ENCODE peak calls at places on chromosomes 13 and 19, in four cellular contexts. M, L, Z and H are unnamed samples.
A peak's percentile ranks its signal among the peaks of the same experiment; 100 is the strongest.

GRCh38 chr13:71880753-71881541 is 13.9 kb upstream of the DACH1 start:
- DNase-seq in L (no peak), M (no peak), Z (no peak), H (no peak)

GRCh38 chr13:33606692-33607091 is 211.3 kb upstream of the RFC3 start:
- DNase-seq in L (no peak), Z (no peak), M (no peak), H (no peak)

GRCh38 chr13:33169273-33169980 is 116.1 kb downstream of the STARD13 start:
- DNase-seq in M (no peak), L (no peak), Z (no peak), H (no peak)

GRCh38 chr13:86882107-86882506 is 789.1 kb upstream of the SLITRK5 start:
- DNase-seq in Z (no peak), M (no peak), L (no peak), H (no peak)

GRCh38 chr13:46983881-46984280 is 87.0 kb upstream of the HTR2A start:
- DNase-seq in M (peak; percentile 42), L (no peak), Z (no peak), H (peak; percentile 48)

GRCh38 chr19:49224856-49225255 is 67.3 kb downstream of the TRPM4 start:
- DNase-seq in Z (no peak), M (no peak), L (peak; percentile 39), H (no peak)

GRCh38 chr19:31353826-31354225 is 4.6 kb upstream of the TSHZ3 start:
- DNase-seq in M (no peak), L (no peak), Z (no peak), H (no peak)

GRCh38 chr13:67095621-67096020 is 134.5 kb downstream of the PCDH9 start:
- DNase-seq in M (no peak), Z (no peak), L (no peak), H (no peak)

GRCh38 chr13:46171739-46172138 is 10.2 kb downstream of the LCP1 start:
- DNase-seq in M (no peak), Z (no peak), L (no peak), H (no peak)

GRCh38 chr19:28468701-28469459 is 744.1 kb downstream of the UQCRFS1 start:
- DNase-seq in Z (no peak), L (peak; percentile 40), M (no peak), H (no peak)

GRCh38 chr13:98239156-98240076 is 62.3 kb upstream of the RNF113B start:
- DNase-seq in Z (no peak), L (no peak), M (no peak), H (no peak)

GRCh38 chr19:1181606-1182005 is 7.5 kb upstream of the SBNO2 start:
- DNase-seq in L (peak; percentile 79), Z (no peak), M (no peak), H (no peak)

GRCh38 chr13:30581582-30581981 is 36.1 kb upstream of the USPL1 start:
- DNase-seq in Z (no peak), M (peak; percentile 27), L (no peak), H (peak; percentile 35)

GRCh38 chr19:2026770-2027169 is 11.3 kb upstream of the BTBD2 start:
- DNase-seq in M (no peak), Z (no peak), L (no peak), H (no peak)

GRCh38 chr19:47226426-47227346 is 4.3 kb downstream of the BBC3 start:
- DNase-seq in Z (no peak), L (peak; percentile 94), M (peak; percentile 86), H (peak; percentile 74)

GRCh38 chr19:3544742-3545668 is 6.0 kb downstream of the TEKTIP1 start:
- DNase-seq in M (peak; percentile 93), Z (peak; percentile 49), L (peak; percentile 72), H (peak; percentile 89)

GRCh38 chr19:1651061-1651547 is 1.3 kb downstream of the TCF3 start:
- DNase-seq in M (peak; percentile 79), Z (no peak), L (no peak), H (peak; percentile 70)

GRCh38 chr19:17777840-17778620 is 16.9 kb upstream of the B3GNT3 start:
- DNase-seq in Z (no peak), L (peak; percentile 82), M (peak; percentile 74), H (peak; percentile 69)

GRCh38 chr19:43300206-43300605 is 30.9 kb upstream of the PSG9 start:
- DNase-seq in M (no peak), L (no peak), Z (no peak), H (no peak)

GRCh38 chr19:44003461-44004134 is 841 bp downstream of the ZNF230 start:
- DNase-seq in M (peak; percentile 16), L (peak; percentile 35), Z (no peak), H (peak; percentile 29)

GRCh38 chr19:31054430-31054829 is 294.8 kb downstream of the TSHZ3 start:
- DNase-seq in L (peak; percentile 35), Z (no peak), M (no peak), H (no peak)

GRCh38 chr13:26051231-26052135 is at the start of gene SHISA2:
- DNase-seq in M (peak; percentile 67), Z (peak; percentile 39), L (peak; percentile 44), H (peak; percentile 47)

GRCh38 chr13:108609353-108609752 is 20.1 kb upstream of the MYO16 start:
- DNase-seq in Z (no peak), L (no peak), M (no peak), H (no peak)

GRCh38 chr13:77510156-77510555 is 25.4 kb upstream of the SCEL start:
- DNase-seq in Z (no peak), L (no peak), M (no peak), H (no peak)

GRCh38 chr13:77503398-77503797 is 32.1 kb upstream of the SCEL start:
- DNase-seq in L (no peak), M (no peak), Z (no peak), H (no peak)

GRCh38 chr13:77507931-77508776 is 27.4 kb upstream of the SCEL start:
- DNase-seq in Z (no peak), M (no peak), L (no peak), H (no peak)

GRCh38 chr13:77509221-77509620 is 26.3 kb upstream of the SCEL start:
- DNase-seq in Z (no peak), M (no peak), L (no peak), H (no peak)

DNA sequence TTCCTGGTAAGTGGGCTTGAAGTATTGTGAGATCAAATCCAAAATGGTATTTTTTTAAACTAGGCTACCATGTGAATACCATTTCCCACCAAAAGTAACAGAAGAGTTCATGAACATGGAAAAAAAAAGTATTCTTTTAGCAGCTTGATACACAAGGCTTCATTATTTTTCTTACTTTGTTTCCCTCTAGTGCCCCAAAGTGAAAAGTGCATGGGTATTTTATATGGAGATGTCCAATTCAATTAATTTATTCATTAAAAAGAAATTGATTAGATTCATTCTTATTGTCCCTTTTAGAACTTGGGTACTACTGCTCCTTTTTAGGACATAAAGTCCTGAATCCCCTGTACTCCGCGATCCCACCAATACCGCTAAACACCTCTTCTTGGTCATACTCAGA is 28.6 kb upstream of the SCEL start:
- DNase-seq in L (no peak), Z (no peak), M (no peak), H (no peak)
- TF ChIP-seq CTCF in L (peak; percentile 29), Z (peak; percentile 29), M (no peak), H (peak; percentile 18)

DNA sequence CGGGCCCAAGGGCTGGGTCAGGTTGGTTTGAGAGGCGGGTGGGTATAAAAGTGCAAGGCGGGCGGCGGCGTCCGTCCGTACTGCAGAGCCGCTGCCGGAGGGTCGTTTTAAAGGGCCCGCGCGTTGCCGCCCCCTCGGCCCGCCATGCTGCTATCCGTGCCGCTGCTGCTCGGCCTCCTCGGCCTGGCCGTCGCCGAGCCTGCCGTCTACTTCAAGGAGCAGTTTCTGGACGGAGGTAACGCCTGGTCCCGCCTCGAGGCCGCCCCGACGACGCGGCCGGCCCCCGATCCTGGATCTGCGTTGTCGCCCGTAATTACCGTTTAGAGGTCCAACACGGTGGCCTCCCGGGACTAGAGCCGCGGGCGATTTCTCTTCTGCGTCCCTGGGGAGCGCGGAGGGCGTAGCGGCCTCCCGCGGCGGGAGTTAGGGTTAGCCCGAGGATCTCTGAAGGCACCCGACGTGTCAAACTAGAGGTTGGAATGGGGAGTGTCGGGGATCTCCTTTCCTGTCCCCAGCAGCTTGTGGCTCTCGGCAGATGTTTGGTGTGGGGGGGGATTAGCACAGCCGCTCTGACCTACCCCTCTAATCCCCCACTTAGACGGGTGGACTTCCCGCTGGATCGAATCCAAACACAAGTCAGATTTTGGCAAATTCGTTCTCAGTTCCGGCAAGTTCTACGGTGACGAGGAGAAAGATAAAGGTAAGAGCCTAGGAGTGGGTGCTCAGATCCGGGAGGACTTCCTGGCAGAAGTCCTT is at the start of gene CALR:
- DNase-seq in M (no peak), Z (no peak), L (no peak), H (no peak)
- TF ChIP-seq CTCF in M (no peak), Z (no peak), L (no peak), H (peak; percentile 3)

DNA sequence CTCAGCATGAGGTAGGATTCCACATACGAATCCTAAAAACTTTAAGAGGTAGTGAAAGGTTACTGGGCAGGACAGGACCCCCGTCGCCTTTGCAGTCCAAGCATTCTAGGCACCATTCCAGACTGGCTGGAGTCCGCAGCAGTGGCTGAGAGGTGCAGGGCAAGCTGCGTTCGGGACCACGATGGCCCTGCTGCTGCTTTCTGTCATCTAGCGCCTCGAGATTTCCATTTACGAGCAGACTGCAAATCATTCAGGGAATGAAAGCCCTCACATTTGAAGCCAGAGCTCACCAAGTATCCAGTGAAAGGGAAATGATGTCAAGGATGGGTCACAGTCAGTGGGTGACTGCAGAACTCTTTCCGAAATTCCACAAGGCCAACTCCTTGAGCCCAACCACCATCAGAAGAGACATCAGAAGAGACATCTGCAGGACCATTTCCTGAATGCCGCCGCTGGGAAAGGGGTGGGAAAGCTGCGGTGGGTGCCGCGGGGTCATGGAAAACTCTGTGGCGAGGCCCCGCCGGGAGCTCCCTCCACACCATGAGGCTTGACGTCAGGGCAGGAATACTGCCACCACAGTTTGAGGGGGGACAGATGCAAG is 88.3 kb downstream of the COL4A1 start:
- DNase-seq in M (no peak), Z (no peak), L (no peak), H (no peak)
- TF ChIP-seq CTCF in M (no peak), Z (no peak), L (no peak), H (no peak)

GRCh38 chr19:5961969-5962945 is 15.7 kb downstream of the RANBP3 start:
- DNase-seq in Z (no peak), M (no peak), L (peak; percentile 86), H (no peak)
- TF ChIP-seq CTCF in Z (no peak), M (no peak), L (no peak), H (no peak)

GRCh38 chr13:51449018-51449417 is 3.8 kb downstream of the INTS6 start:
- DNase-seq in L (no peak), Z (no peak), M (no peak), H (no peak)

DNA sequence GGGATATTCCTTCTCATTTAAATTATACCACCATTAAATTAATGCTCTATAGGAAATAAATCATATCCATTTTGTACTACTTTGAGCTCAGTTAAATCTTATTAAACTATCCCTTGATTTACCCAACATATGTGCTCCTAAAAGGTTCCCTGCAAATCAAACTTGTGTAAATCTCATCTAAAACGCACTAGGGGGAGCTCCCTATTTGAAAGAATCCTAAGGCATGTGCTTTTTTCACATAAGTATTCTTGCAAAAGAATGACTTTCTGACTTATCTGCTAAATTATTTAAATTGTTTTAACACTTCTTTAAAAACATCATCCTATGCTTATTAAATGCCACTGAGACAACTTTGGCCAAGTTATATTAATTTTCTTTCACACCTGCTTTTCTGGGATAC is 7.9 kb downstream of the INTS6 start:
- DNase-seq in Z (no peak), M (no peak), L (no peak), H (no peak)
- TF ChIP-seq CTCF in Z (no peak), M (no peak), L (no peak), H (peak; percentile 10)

GRCh38 chr13:110073982-110074381 is 233.0 kb downstream of the COL4A1 start:
- DNase-seq in L (no peak), M (no peak), Z (no peak), H (no peak)
- TF ChIP-seq CTCF in L (no peak), M (no peak), Z (no peak), H (no peak)